ENCODE peak calls at places on chromosome 13, in five cellular contexts. P is IMR-90; H is CD8-positive, alpha-beta T cell; C is pancreas; K is tibial artery. A is an unnamed sample.

GRCh38 chr13:55893541-55893940 is 1247.2 kb upstream of the PRR20A start:
- DNase-seq in K (no peak), P (no peak), C (no peak), H (no peak), A (no peak)

GRCh38 chr13:30730526-30730925 is 4.8 kb upstream of the ALOX5AP start:
- DNase-seq in H (no peak), K (no peak), P (no peak), C (no peak), A (no peak)

GRCh38 chr13:61664821-61665705 is 249.4 kb upstream of the PCDH20 start:
- DNase-seq in K (no peak), H (no peak), P (no peak), C (no peak), A (peak; percentile 35)

GRCh38 chr13:35888327-35888940 is 242.7 kb downstream of the DCLK1 start:
- DNase-seq in H (no peak), C (no peak), P (peak; percentile 18), K (no peak), A (no peak)

GRCh38 chr13:101655435-101655834 is 203.0 kb downstream of the ITGBL1 start:
- DNase-seq in P (no peak), H (no peak), K (no peak), C (no peak), A (no peak)

GRCh38 chr13:108962652-108963051 is 333.2 kb downstream of the MYO16 start:
- DNase-seq in C (no peak), P (no peak), K (no peak), H (no peak), A (no peak)

GRCh38 chr13:36531746-36532486 is 99.6 kb downstream of the CCNA1 start:
- DNase-seq in C (no peak), K (no peak), P (no peak), H (no peak), A (no peak)

GRCh38 chr13:93361703-93362102 is 135.1 kb downstream of the GPC6 start:
- DNase-seq in K (no peak), H (no peak), P (peak; percentile 21), C (no peak), A (no peak)

GRCh38 chr13:69579351-69579750 is 528.3 kb upstream of the ATXN8OS start:
- DNase-seq in P (no peak), C (no peak), K (no peak), H (no peak), A (no peak)

GRCh38 chr13:38166121-38166520 is 183.5 kb upstream of the UFM1 start:
- DNase-seq in C (no peak), P (no peak), H (no peak), K (no peak), A (no peak)

GRCh38 chr13:26973946-26974345 is 197.7 kb downstream of the USP12 start:
- DNase-seq in H (no peak), C (no peak), K (no peak), P (no peak), A (peak; percentile 71)

GRCh38 chr13:99370476-99371272 is 63.5 kb upstream of the GPR183 start:
- DNase-seq in C (no peak), P (no peak), K (no peak), H (no peak), A (no peak)
- H3K4me1 ChIP-seq in C (no peaks in the 10 kb centered on the region), P (no peaks in the 10 kb centered on the region), K (no peaks in the 10 kb centered on the region), H (peaks cover 84% of the 10 kb centered on the region), A (no peaks in the 10 kb centered on the region)

DNA sequence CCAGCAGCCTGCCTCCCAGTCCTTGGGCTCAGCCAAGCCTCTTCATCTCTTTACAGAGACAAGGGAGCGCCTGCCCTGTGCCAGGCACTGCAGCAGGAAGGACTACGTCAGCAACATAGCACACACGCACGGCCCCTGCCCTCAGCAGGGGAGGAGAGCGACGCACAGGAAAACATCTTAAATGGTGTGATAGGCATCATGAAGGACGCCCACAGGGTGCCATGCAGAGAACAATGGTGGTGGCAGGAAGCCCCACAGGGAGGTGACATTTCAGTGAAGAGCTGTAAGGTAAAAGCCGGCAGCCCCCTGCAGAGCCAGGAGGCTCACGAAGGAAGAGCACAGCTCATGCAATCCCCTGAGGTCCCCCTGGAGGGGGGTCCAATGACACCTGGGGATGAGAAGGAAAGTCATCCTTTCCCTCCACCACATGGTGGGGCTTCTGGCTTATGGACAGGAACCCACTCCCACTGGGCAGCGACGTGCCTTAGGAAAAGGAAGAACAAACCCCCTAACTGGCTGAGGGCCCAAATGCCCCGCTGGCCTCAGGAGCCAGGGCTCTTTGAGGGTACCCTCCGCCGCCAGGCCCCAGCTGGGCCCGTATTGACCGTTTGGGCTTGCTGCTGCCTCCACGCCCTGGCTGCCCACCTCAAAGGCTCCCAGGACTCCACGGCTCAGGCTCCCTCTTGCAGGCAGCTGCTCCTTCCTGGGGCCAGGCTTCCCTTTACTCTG is 37.3 kb upstream of the C13orf42 start:
- DNase-seq in H (no peak), P (no peak), C (no peak), K (no peak), A (no peak)
- H3K4me1 ChIP-seq in H (no peaks in the 10 kb centered on the region), P (no peaks in the 10 kb centered on the region), C (no peaks in the 10 kb centered on the region), K (no peaks in the 10 kb centered on the region), A (no peaks in the 10 kb centered on the region)

GRCh38 chr13:46377554-46377953 is 9.5 kb downstream of the RUBCNL start:
- DNase-seq in P (no peak), K (no peak), C (no peak), H (no peak), A (no peak)

GRCh38 chr13:46383383-46383782 is 3.7 kb downstream of the RUBCNL start:
- DNase-seq in P (no peak), K (no peak), H (no peak), C (no peak), A (no peak)

GRCh38 chr13:46382224-46382623 is 4.8 kb downstream of the RUBCNL start:
- DNase-seq in C (no peak), P (no peak), H (no peak), K (no peak), A (no peak)

GRCh38 chr13:46378411-46378810 is 8.6 kb downstream of the RUBCNL start:
- DNase-seq in H (no peak), C (no peak), K (no peak), P (no peak), A (no peak)

DNA sequence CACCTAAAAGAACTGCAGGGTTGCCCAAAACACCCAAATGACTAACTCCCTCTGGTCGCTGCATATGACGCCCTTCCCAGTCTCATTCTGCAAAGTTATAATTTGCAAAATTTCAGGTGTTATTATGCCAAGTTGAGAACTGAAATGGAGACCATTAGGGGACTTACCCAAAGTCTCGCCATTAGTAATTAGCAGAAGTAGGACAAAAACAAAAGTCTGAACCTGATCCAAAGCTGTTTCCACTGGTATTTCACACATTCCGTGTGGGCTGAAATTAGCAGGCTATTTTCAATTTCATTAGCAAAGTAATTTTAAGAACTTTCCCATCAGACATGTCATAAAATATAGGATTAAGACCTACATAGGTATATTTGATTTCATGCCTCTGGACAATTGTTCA is 6.8 kb downstream of the RUBCNL start:
- DNase-seq in P (no peak), C (no peak), K (no peak), H (no peak), A (no peak)
- H3K4me1 ChIP-seq in P (no peaks in the 10 kb centered on the region), C (no peaks in the 10 kb centered on the region), K (no peaks in the 10 kb centered on the region), H (no peaks in the 10 kb centered on the region), A (no peaks in the 10 kb centered on the region)

DNA sequence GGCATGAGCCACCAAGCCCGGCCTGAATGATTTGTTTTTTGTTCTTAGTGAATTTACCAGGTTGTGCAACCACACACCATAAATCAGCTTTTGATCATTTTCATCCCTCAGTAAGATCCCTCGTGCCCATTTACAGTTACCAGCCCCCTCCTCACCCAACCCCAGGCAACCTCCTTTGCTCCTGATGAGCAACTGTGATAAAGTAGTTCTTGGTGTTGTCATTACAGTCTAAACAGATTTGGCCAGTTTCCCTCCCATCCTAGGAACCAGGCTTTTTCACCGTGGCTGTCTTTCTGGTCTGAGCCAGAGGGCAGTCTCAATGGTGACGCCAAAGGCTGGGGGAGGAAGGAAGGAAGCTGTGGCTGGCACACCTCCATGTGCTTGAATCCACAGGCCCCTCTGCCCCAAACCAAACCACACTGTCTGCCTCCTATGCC is 61.2 kb upstream of the WDFY2 start:
- DNase-seq in H (no peak), C (no peak), K (peak; percentile 39), P (peak; percentile 69), A (no peak)
- H3K4me1 ChIP-seq in H (peaks cover 14% of the 10 kb centered on the region), C (no peaks in the 10 kb centered on the region), K (no peaks in the 10 kb centered on the region), P (peaks cover 25% of the 10 kb centered on the region), A (peaks cover 13% of the 10 kb centered on the region)

DNA sequence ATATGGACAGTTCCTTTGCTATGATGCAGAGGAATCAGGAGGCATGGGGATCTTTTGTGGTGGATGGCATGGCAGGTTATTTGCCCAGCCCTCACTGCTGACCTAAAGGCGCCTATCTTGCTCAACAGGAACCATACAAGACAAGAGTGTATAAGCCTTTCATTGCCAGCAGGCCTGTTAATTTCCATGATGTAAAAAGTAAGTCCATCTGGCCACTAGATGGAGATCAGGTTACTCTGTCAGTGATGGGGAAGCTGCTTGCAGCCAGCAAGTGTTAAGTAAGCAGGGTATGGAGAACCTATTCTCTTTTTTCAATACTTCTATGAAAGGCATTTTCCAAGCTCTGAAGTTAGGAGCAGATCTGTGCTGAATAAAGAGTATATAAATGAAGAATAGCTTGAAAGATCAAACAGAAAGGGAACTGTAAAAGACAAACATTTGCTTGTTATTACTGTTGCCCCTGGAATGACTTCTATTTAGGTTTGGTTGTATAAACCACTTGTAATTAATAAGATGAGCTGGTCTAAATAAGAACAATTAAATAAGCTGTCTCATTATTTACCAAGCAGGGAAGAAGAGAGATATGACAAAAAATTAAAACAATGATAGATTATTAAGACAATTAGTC is 210.9 kb downstream of the RGCC start:
- DNase-seq in C (no peak), K (peak; percentile 57), H (peak; percentile 17), P (peak; percentile 95), A (peak; percentile 84)
- H3K4me1 ChIP-seq in C (no peaks in the 10 kb centered on the region), K (no peaks in the 10 kb centered on the region), H (no peaks in the 10 kb centered on the region), P (no peaks in the 10 kb centered on the region), A (peaks cover 28% of the 10 kb centered on the region)

GRCh38 chr13:19958119-19959111 is at the start of gene ZMYM2:
- DNase-seq in C (peak; percentile 100), H (peak; percentile 98), P (peak; percentile 95), K (peak; percentile 96), A (peak; percentile 99)

GRCh38 chr13:19959141-19959830 is 759 bp downstream of the ZMYM2 start:
- DNase-seq in H (peak; percentile 53), K (peak; percentile 46), P (peak; percentile 39), C (peak; percentile 73), A (peak; percentile 72)

GRCh38 chr13:19960673-19961015 is 2.1 kb downstream of the ZMYM2 start:
- DNase-seq in C (no peak), H (no peak), P (no peak), K (no peak), A (no peak)

GRCh38 chr13:19961484-19961883 is 3.0 kb downstream of the ZMYM2 start:
- DNase-seq in P (no peak), C (no peak), H (no peak), K (no peak), A (no peak)

DNA sequence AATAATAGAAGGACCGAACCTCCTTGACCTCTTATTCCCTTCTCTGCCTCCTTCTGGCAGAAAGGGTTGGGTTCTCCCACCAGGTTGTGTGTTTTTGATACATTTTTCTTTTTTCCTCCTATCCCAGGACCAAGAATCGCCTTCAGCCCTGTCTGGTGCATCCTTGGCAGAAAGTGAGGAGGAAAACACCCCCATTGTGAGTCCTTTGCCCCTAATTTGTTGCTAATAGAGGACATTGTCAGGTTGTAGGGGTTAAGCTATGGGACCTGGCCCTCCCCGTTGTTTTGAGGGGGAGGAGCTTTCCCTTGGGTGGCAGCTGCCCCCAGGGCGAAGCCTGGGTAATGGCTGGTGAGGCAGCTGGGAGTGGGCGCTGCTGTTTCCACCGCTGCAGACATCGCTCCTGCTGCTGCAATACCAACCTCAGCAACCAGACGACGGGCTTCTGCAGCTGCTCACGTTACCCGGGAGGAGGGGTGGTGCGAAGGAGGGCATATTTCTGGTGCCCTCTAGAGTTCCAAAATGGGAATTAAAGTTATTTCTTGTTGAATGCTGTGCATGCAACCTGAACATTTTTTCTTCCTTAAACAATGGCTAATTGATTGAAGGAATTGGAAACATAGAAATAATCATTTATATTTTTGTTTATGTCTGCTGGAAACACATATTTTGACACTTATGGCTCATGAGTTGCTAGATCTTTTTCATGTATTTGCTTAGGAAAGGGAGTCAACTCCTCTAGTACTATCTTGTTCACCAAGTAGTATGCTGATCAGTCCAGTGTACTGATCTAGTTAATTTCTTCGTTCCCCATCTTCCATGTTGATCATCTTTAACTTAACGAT is 1.5 kb downstream of the ZMYM2 start:
- DNase-seq in K (peak; percentile 88), H (peak; percentile 77), P (peak; percentile 90), C (peak; percentile 88), A (peak; percentile 91)
- H3K4me1 ChIP-seq in K (no peaks in the 10 kb centered on the region), H (peaks cover 29% of the 10 kb centered on the region), P (peaks cover 2% of the 10 kb centered on the region), C (peaks cover 45% of the 10 kb centered on the region), A (peaks cover 5% of the 10 kb centered on the region)

A was measured in Caco-2.